ENCODE peak calls at places on chromosomes 4 and X, in five cellular contexts. One of them, this sample, is unnamed.

GRCh38 chrX:49257846-49258748 is 6.4 kb downstream of the FOXP3 start:
- DNase-seq in NB4: no peak
- DNase-seq in iris pigment epithelial cell: no peak
- DNase-seq in stimulated activated CD8-positive, alpha-beta memory T cell treated with anti-CD3 and anti-CD28 coated beads, Interleukin-12 subunit alpha, Interleukin-12 subunit beta, amount 100 ng/mL, for 4 hours: no peak
- DNase-seq in GM19239: no peak
- DNase-seq in this sample: no peak

GRCh38 chr4:119050501-119051090 is 85.0 kb upstream of the MYOZ2 start:
- DNase-seq in iris pigment epithelial cell: peak; percentile 65
- DNase-seq in stimulated activated CD8-positive, alpha-beta memory T cell treated with anti-CD3 and anti-CD28 coated beads, Interleukin-12 subunit alpha, Interleukin-12 subunit beta, amount 100 ng/mL, for 4 hours: no peak
- DNase-seq in NB4: peak; percentile 10
- DNase-seq in GM19239: no peak
- DNase-seq in this sample: no peak

GRCh38 chr4:103197765-103198110 is 405 bp downstream of the CENPE start:
- DNase-seq in iris pigment epithelial cell: peak; percentile 40
- DNase-seq in stimulated activated CD8-positive, alpha-beta memory T cell treated with anti-CD3 and anti-CD28 coated beads, Interleukin-12 subunit alpha, Interleukin-12 subunit beta, amount 100 ng/mL, for 4 hours: no peak
- DNase-seq in NB4: no peak
- DNase-seq in GM19239: no peak
- DNase-seq in this sample: peak; percentile 58

GRCh38 chrX:41491267-41492004 is 44.3 kb downstream of the NYX start:
- DNase-seq in iris pigment epithelial cell: peak; percentile 95
- DNase-seq in GM19239: no peak
- DNase-seq in stimulated activated CD8-positive, alpha-beta memory T cell treated with anti-CD3 and anti-CD28 coated beads, Interleukin-12 subunit alpha, Interleukin-12 subunit beta, amount 100 ng/mL, for 4 hours: no peak
- DNase-seq in NB4: peak; percentile 35
- DNase-seq in this sample: peak; percentile 80

GRCh38 chrX:154717824-154718223 is 33.1 kb downstream of the GAB3 start:
- DNase-seq in NB4: peak; percentile 84
- DNase-seq in GM19239: no peak
- DNase-seq in stimulated activated CD8-positive, alpha-beta memory T cell treated with anti-CD3 and anti-CD28 coated beads, Interleukin-12 subunit alpha, Interleukin-12 subunit beta, amount 100 ng/mL, for 4 hours: no peak
- DNase-seq in iris pigment epithelial cell: peak; percentile 44
- DNase-seq in this sample: no peak

GRCh38 chr4:5050520-5050955 is 742 bp upstream of the STK32B start:
- DNase-seq in iris pigment epithelial cell: peak; percentile 80
- DNase-seq in stimulated activated CD8-positive, alpha-beta memory T cell treated with anti-CD3 and anti-CD28 coated beads, Interleukin-12 subunit alpha, Interleukin-12 subunit beta, amount 100 ng/mL, for 4 hours: no peak
- DNase-seq in GM19239: peak; percentile 39
- DNase-seq in NB4: peak; percentile 91
- DNase-seq in this sample: peak; percentile 66

GRCh38 chr4:978957-979701 is 5.8 kb upstream of the DGKQ start:
- DNase-seq in NB4: peak; percentile 94
- DNase-seq in GM19239: no peak
- DNase-seq in stimulated activated CD8-positive, alpha-beta memory T cell treated with anti-CD3 and anti-CD28 coated beads, Interleukin-12 subunit alpha, Interleukin-12 subunit beta, amount 100 ng/mL, for 4 hours: no peak
- DNase-seq in iris pigment epithelial cell: peak; percentile 73
- DNase-seq in this sample: peak; percentile 45

GRCh38 chr4:183008492-183008891 is 90.6 kb upstream of the WWC2 start:
- DNase-seq in GM19239: no peak
- DNase-seq in stimulated activated CD8-positive, alpha-beta memory T cell treated with anti-CD3 and anti-CD28 coated beads, Interleukin-12 subunit alpha, Interleukin-12 subunit beta, amount 100 ng/mL, for 4 hours: no peak
- DNase-seq in NB4: no peak
- DNase-seq in iris pigment epithelial cell: no peak
- DNase-seq in this sample: no peak

GRCh38 chrX:44875185-44875489 is 2.1 kb downstream of the KDM6A start:
- DNase-seq in NB4: no peak
- DNase-seq in stimulated activated CD8-positive, alpha-beta memory T cell treated with anti-CD3 and anti-CD28 coated beads, Interleukin-12 subunit alpha, Interleukin-12 subunit beta, amount 100 ng/mL, for 4 hours: no peak
- DNase-seq in GM19239: no peak
- DNase-seq in iris pigment epithelial cell: no peak
- DNase-seq in this sample: no peak

GRCh38 chrX:111483140-111483539 is 28.3 kb upstream of the SERTM2 start:
- DNase-seq in NB4: no peak
- DNase-seq in GM19239: no peak
- DNase-seq in stimulated activated CD8-positive, alpha-beta memory T cell treated with anti-CD3 and anti-CD28 coated beads, Interleukin-12 subunit alpha, Interleukin-12 subunit beta, amount 100 ng/mL, for 4 hours: no peak
- DNase-seq in iris pigment epithelial cell: no peak
- DNase-seq in this sample: no peak

GRCh38 chr4:7192252-7193039 is at the start of gene SORCS2:
- DNase-seq in iris pigment epithelial cell: peak; percentile 50
- DNase-seq in stimulated activated CD8-positive, alpha-beta memory T cell treated with anti-CD3 and anti-CD28 coated beads, Interleukin-12 subunit alpha, Interleukin-12 subunit beta, amount 100 ng/mL, for 4 hours: peak; percentile 5
- DNase-seq in GM19239: peak; percentile 82
- DNase-seq in NB4: peak; percentile 64
- DNase-seq in this sample: no peak

GRCh38 chr4:61373901-61374611 is 173.9 kb downstream of the ADGRL3 start:
- DNase-seq in NB4: no peak
- DNase-seq in iris pigment epithelial cell: peak; percentile 78
- DNase-seq in GM19239: no peak
- DNase-seq in stimulated activated CD8-positive, alpha-beta memory T cell treated with anti-CD3 and anti-CD28 coated beads, Interleukin-12 subunit alpha, Interleukin-12 subunit beta, amount 100 ng/mL, for 4 hours: no peak
- DNase-seq in this sample: no peak

GRCh38 chrX:1397001-1397400 is 5.1 kb upstream of the SLC25A6 start:
- DNase-seq in iris pigment epithelial cell: no peak
- DNase-seq in GM19239: no peak
- DNase-seq in stimulated activated CD8-positive, alpha-beta memory T cell treated with anti-CD3 and anti-CD28 coated beads, Interleukin-12 subunit alpha, Interleukin-12 subunit beta, amount 100 ng/mL, for 4 hours: no peak
- DNase-seq in NB4: no peak
- DNase-seq in this sample: no peak

GRCh38 chr4:183721207-183722081 is 62.4 kb downstream of the TRAPPC11 start:
- DNase-seq in stimulated activated CD8-positive, alpha-beta memory T cell treated with anti-CD3 and anti-CD28 coated beads, Interleukin-12 subunit alpha, Interleukin-12 subunit beta, amount 100 ng/mL, for 4 hours: peak; percentile 4
- DNase-seq in GM19239: peak; percentile 21
- DNase-seq in NB4: peak; percentile 77
- DNase-seq in iris pigment epithelial cell: peak; percentile 46
- DNase-seq in this sample: no peak

GRCh38 chr4:3635090-3635820 is 103.0 kb upstream of the LRPAP1 start:
- DNase-seq in stimulated activated CD8-positive, alpha-beta memory T cell treated with anti-CD3 and anti-CD28 coated beads, Interleukin-12 subunit alpha, Interleukin-12 subunit beta, amount 100 ng/mL, for 4 hours: no peak
- DNase-seq in iris pigment epithelial cell: no peak
- DNase-seq in NB4: no peak
- DNase-seq in GM19239: no peak
- DNase-seq in this sample: no peak

GRCh38 chr4:26151615-26152014 is 169.2 kb upstream of the RBPJ start:
- DNase-seq in NB4: no peak
- DNase-seq in GM19239: no peak
- DNase-seq in stimulated activated CD8-positive, alpha-beta memory T cell treated with anti-CD3 and anti-CD28 coated beads, Interleukin-12 subunit alpha, Interleukin-12 subunit beta, amount 100 ng/mL, for 4 hours: no peak
- DNase-seq in iris pigment epithelial cell: peak; percentile 16
- DNase-seq in this sample: no peak

GRCh38 chr4:54840992-54841768 is 183.4 kb downstream of the KIT start:
- DNase-seq in NB4: peak; percentile 45
- DNase-seq in iris pigment epithelial cell: no peak
- DNase-seq in GM19239: no peak
- DNase-seq in stimulated activated CD8-positive, alpha-beta memory T cell treated with anti-CD3 and anti-CD28 coated beads, Interleukin-12 subunit alpha, Interleukin-12 subunit beta, amount 100 ng/mL, for 4 hours: no peak
- DNase-seq in this sample: peak; percentile 7

GRCh38 chrX:76029385-76029784 is 143.5 kb upstream of the PBDC1 start:
- DNase-seq in stimulated activated CD8-positive, alpha-beta memory T cell treated with anti-CD3 and anti-CD28 coated beads, Interleukin-12 subunit alpha, Interleukin-12 subunit beta, amount 100 ng/mL, for 4 hours: no peak
- DNase-seq in NB4: no peak
- DNase-seq in GM19239: no peak
- DNase-seq in iris pigment epithelial cell: no peak
- DNase-seq in this sample: no peak

GRCh38 chr4:120722655-120723054 is 199.9 kb downstream of the PRDM5 start:
- DNase-seq in GM19239: no peak
- DNase-seq in stimulated activated CD8-positive, alpha-beta memory T cell treated with anti-CD3 and anti-CD28 coated beads, Interleukin-12 subunit alpha, Interleukin-12 subunit beta, amount 100 ng/mL, for 4 hours: no peak
- DNase-seq in NB4: no peak
- DNase-seq in iris pigment epithelial cell: no peak
- DNase-seq in this sample: no peak

GRCh38 chr4:115866364-115866896 is 753.0 kb upstream of the NDST4 start:
- DNase-seq in iris pigment epithelial cell: no peak
- DNase-seq in NB4: no peak
- DNase-seq in GM19239: no peak
- DNase-seq in stimulated activated CD8-positive, alpha-beta memory T cell treated with anti-CD3 and anti-CD28 coated beads, Interleukin-12 subunit alpha, Interleukin-12 subunit beta, amount 100 ng/mL, for 4 hours: no peak
- DNase-seq in this sample: no peak

GRCh38 chrX:130378008-130378669 is 7.3 kb downstream of the GPR119 start:
- DNase-seq in stimulated activated CD8-positive, alpha-beta memory T cell treated with anti-CD3 and anti-CD28 coated beads, Interleukin-12 subunit alpha, Interleukin-12 subunit beta, amount 100 ng/mL, for 4 hours: no peak
- DNase-seq in NB4: peak; percentile 8
- DNase-seq in iris pigment epithelial cell: peak; percentile 3
- DNase-seq in GM19239: no peak
- DNase-seq in this sample: no peak

GRCh38 chr4:98662619-98663225 is 4.3 kb upstream of the TSPAN5 start:
- DNase-seq in GM19239: no peak
- DNase-seq in stimulated activated CD8-positive, alpha-beta memory T cell treated with anti-CD3 and anti-CD28 coated beads, Interleukin-12 subunit alpha, Interleukin-12 subunit beta, amount 100 ng/mL, for 4 hours: peak; percentile 15
- DNase-seq in NB4: no peak
- DNase-seq in iris pigment epithelial cell: no peak
- DNase-seq in this sample: no peak

GRCh38 chr4:95546236-95546635 is 2.5 kb downstream of the UNC5C start:
- DNase-seq in iris pigment epithelial cell: no peak
- DNase-seq in GM19239: no peak
- DNase-seq in stimulated activated CD8-positive, alpha-beta memory T cell treated with anti-CD3 and anti-CD28 coated beads, Interleukin-12 subunit alpha, Interleukin-12 subunit beta, amount 100 ng/mL, for 4 hours: no peak
- DNase-seq in NB4: no peak
- DNase-seq in this sample: no peak

GRCh38 chr4:149555146-149555545 is 260.5 kb downstream of the IQCM start:
- DNase-seq in GM19239: no peak
- DNase-seq in stimulated activated CD8-positive, alpha-beta memory T cell treated with anti-CD3 and anti-CD28 coated beads, Interleukin-12 subunit alpha, Interleukin-12 subunit beta, amount 100 ng/mL, for 4 hours: no peak
- DNase-seq in NB4: no peak
- DNase-seq in iris pigment epithelial cell: peak; percentile 21
- DNase-seq in this sample: peak; percentile 25